ENCODE peak calls at places on chromosomes 11 and 22, in eight cellular contexts. K is heart right ventricle, O is ovary, F is body of pancreas, R is lower lobe of right lung, A is HepG2, H is tibial artery, L is cardiac muscle cell. Y is an unnamed sample.
A peak's percentile ranks its signal among the peaks of the same experiment; 100 is the strongest.

GRCh38 chr11:69984457-69985261 is 93.5 kb upstream of the ANO1 start:
- DNase-seq in K (no peak), O (no peak), F (no peak), R (no peak), A (no peak), H (no peak), L (no peak), Y (no peak)

GRCh38 chr22:27784099-27784446 is 17.5 kb downstream of the MN1 start:
- DNase-seq in K (no peak), O (no peak), F (no peak), R (no peak), A (no peak), H (no peak), L (no peak), Y (no peak)

GRCh38 chr11:28887681-28888080 is 779.5 kb downstream of the METTL15 start:
- DNase-seq in K (no peak), O (no peak), F (no peak), R (no peak), A (no peak), H (no peak), L (peak; percentile 34), Y (no peak)

GRCh38 chr22:43481528-43482309 is 69.9 kb downstream of the MPPED1 start:
- DNase-seq in K (no peak), O (no peak), F (no peak), R (no peak), A (peak; percentile 18), H (no peak), L (no peak), Y (no peak)

GRCh38 chr11:57775474-57775873 is 13.9 kb downstream of the CTNND1 start:
- DNase-seq in K (no peak), O (no peak), F (no peak), R (no peak), A (no peak), H (peak; percentile 46), L (peak; percentile 55), Y (peak; percentile 55)

GRCh38 chr22:39148727-39149535 is 3.5 kb downstream of the CBX7 start:
- DNase-seq in K (peak; percentile 58), O (peak; percentile 83), F (peak; percentile 50), R (no peak), A (no peak), H (peak; percentile 75), L (no peak), Y (no peak)

GRCh38 chr11:119882316-119882715 is 153.3 kb upstream of the NECTIN1 start:
- DNase-seq in K (no peak), O (no peak), F (no peak), R (no peak), A (no peak), H (no peak), L (no peak), Y (peak; percentile 82)

GRCh38 chr22:27617214-27617881 is 184.2 kb downstream of the MN1 start:
- DNase-seq in K (no peak), O (no peak), F (no peak), R (no peak), A (no peak), H (no peak), L (no peak), Y (no peak)

GRCh38 chr22:36419177-36419911 is 31.6 kb upstream of the MYH9 start:
- DNase-seq in K (peak; percentile 32), O (peak; percentile 70), F (no peak), R (no peak), A (peak; percentile 100), H (no peak), L (peak; percentile 88), Y (peak; percentile 65)

GRCh38 chr22:39967996-39968968 is 8.1 kb downstream of the TMA7B start:
- DNase-seq in K (peak; percentile 28), O (no peak), F (peak; percentile 65), R (no peak), A (no peak), H (no peak), L (peak; percentile 80), Y (no peak)

GRCh38 chr22:31155425-31155824 is 4.6 kb upstream of the RNF185 start:
- DNase-seq in K (no peak), O (no peak), F (no peak), R (no peak), A (no peak), H (no peak), L (peak; percentile 56), Y (no peak)

GRCh38 chr11:117923275-117923674 is 5.9 kb downstream of the TMPRSS13 start:
- DNase-seq in K (no peak), O (no peak), F (no peak), R (no peak), A (no peak), H (no peak), L (no peak), Y (no peak)

GRCh38 chr11:44892843-44893242 is 57.8 kb downstream of the TP53I11 start:
- DNase-seq in K (no peak), O (no peak), F (no peak), R (no peak), A (no peak), H (no peak), L (no peak), Y (no peak)

GRCh38 chr22:19447388-19448075 is at the start of gene C22orf39:
- DNase-seq in K (peak; percentile 86), O (peak; percentile 87), F (peak; percentile 91), R (peak; percentile 90), A (peak; percentile 93), H (peak; percentile 91), L (peak; percentile 95), Y (peak; percentile 92)

GRCh38 chr22:38967451-38968450 is 10.3 kb downstream of the APOBEC3A start:
- DNase-seq in K (no peak), O (no peak), F (no peak), R (peak; percentile 68), A (no peak), H (peak; percentile 51), L (no peak), Y (no peak)

GRCh38 chr22:27100789-27101188 is 443.4 kb downstream of the MIAT start:
- DNase-seq in K (no peak), O (peak; percentile 45), F (no peak), R (no peak), A (no peak), H (no peak), L (peak; percentile 68), Y (peak; percentile 82)

GRCh38 chr11:4891996-4892640 is 10.4 kb downstream of the OR51T1 start:
- DNase-seq in K (no peak), O (no peak), F (no peak), R (no peak), A (no peak), H (no peak), L (peak; percentile 92), Y (peak; percentile 52)

DNA sequence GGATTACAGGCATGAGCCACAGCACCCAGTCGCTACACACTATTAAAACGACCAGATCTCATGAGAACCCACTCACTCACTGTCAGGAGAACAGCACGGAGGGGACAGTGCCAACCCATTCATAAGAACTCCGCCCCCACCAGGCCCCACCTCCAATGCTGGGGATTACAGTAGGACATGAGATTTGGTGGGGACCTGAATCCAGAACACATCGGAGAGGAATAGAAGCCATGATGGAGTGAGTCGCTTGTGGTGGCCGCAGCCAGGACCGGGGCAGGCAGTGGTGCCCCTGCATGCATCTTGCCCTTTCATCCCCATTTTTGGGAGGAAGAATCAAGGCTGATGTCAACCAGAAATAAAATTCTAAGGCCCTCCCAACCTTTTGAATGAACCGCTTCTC is 8.7 kb downstream of the NADSYN1 start:
- DNase-seq in K (no peak), O (no peak), F (no peak), R (no peak), A (no peak), H (no peak), L (no peak), Y (no peak)
- H3K36me3 ChIP-seq in K (peaks cover 80% of the 10 kb centered on the region), O (no peaks in the 10 kb centered on the region), F (peaks cover 22% of the 10 kb centered on the region), R (peaks cover 98% of the 10 kb centered on the region), A (peaks cover 23% of the 10 kb centered on the region), H (peaks cover 77% of the 10 kb centered on the region), L (peaks cover 7% of the 10 kb centered on the region), Y (no peaks in the 10 kb centered on the region)

GRCh38 chr11:97956904-97957303 is 1063.8 kb upstream of the CNTN5 start:
- DNase-seq in K (no peak), O (no peak), F (no peak), R (no peak), A (no peak), H (no peak), L (peak; percentile 72), Y (no peak)
- H3K36me3 ChIP-seq in K (no peaks in the 10 kb centered on the region), O (no peaks in the 10 kb centered on the region), F (no peaks in the 10 kb centered on the region), R (no peaks in the 10 kb centered on the region), A (no peaks in the 10 kb centered on the region), H (no peaks in the 10 kb centered on the region), L (no peaks in the 10 kb centered on the region), Y (no peaks in the 10 kb centered on the region)

GRCh38 chr11:46838501-46838900 is 7.6 kb downstream of the CKAP5 start:
- DNase-seq in K (no peak), O (no peak), F (no peak), R (no peak), A (no peak), H (no peak), L (no peak), Y (no peak)

GRCh38 chr11:46837860-46838259 is 8.2 kb downstream of the CKAP5 start:
- DNase-seq in K (no peak), O (no peak), F (no peak), R (no peak), A (no peak), H (no peak), L (no peak), Y (no peak)

GRCh38 chr11:46832511-46833214 is 13.4 kb downstream of the CKAP5 start:
- DNase-seq in K (no peak), O (no peak), F (no peak), R (no peak), A (no peak), H (no peak), L (no peak), Y (peak; percentile 53)

GRCh38 chr11:46836431-46836830 is 9.6 kb downstream of the CKAP5 start:
- DNase-seq in K (no peak), O (no peak), F (no peak), R (no peak), A (no peak), H (no peak), L (no peak), Y (no peak)
- H3K36me3 ChIP-seq in K (no peaks in the 10 kb centered on the region), O (no peaks in the 10 kb centered on the region), F (no peaks in the 10 kb centered on the region), R (no peaks in the 10 kb centered on the region), A (no peaks in the 10 kb centered on the region), H (no peaks in the 10 kb centered on the region), L (no peaks in the 10 kb centered on the region), Y (peaks cover 17% of the 10 kb centered on the region)

DNA sequence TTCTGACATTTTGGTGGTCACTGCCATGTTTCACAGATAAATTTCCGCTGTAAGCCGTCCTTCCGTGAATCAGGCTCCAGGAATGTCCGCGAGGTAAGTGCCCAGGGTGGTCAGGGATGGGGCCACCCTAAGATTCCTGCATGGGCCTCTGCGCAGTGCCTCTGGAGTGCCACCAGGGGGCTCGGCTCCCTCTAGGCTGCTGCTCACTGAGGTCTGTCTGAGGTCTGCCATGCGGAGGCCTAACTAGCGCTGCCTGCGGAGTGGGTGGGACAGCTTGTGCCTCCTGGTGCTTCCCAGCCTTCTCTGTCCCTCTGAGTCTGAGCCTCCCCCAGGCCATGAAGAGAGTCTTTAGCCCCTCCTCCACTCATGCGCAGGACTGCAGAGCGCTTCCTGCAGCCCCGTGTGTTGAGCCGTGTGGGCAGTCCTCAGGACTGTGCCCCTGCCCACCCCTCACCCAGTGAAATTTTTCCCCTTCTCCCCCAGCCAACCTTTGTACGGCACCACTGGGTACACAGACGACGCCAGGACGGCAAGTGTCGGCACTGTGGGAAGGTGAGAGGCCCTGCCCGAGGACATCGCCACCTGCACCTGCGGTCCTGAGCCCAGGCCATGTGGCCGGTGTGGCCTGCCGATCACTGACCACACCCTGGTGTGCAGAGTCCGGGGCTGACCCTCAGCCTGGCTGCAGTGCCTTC is 11.9 kb upstream of the MDK start:
- DNase-seq in K (peak; percentile 56), O (no peak), F (peak; percentile 53), R (no peak), A (peak; percentile 70), H (no peak), L (peak; percentile 84), Y (peak; percentile 85)
- H3K36me3 ChIP-seq in K (peaks cover 70% of the 10 kb centered on the region), O (no peaks in the 10 kb centered on the region), F (peaks cover 16% of the 10 kb centered on the region), R (peaks cover 70% of the 10 kb centered on the region), A (peaks cover 1% of the 10 kb centered on the region), H (peaks cover 45% of the 10 kb centered on the region), L (no peaks in the 10 kb centered on the region), Y (peaks cover 19% of the 10 kb centered on the region)

Y was measured in SJCRH30.